ENCODE peak calls at places on chromosomes 6 and 20, in ten cellular contexts. One of them, this sample, is unnamed.

GRCh38 chr6:73695619-73696421 is at the start of gene CD109:
- DNase-seq in epithelial cell of esophagus: peak
- DNase-seq in stimulated activated CD8-positive, alpha-beta memory T cell treated with anti-CD3 and anti-CD28 coated beads, Interleukin-4, amount 100 ng/mL, for 4 hours: peak
- DNase-seq in cardiac muscle cell: peak
- DNase-seq in naive thymus-derived CD8-positive, alpha-beta T cell: peak
- DNase-seq in sigmoid colon: peak
- DNase-seq in GDM1: peak
- DNase-seq in RCC 7860: peak
- DNase-seq in hepatic stellate cell: peak
- DNase-seq in WTC11: peak
- DNase-seq in this sample: peak

GRCh38 chr6:11754625-11755289 is 23.8 kb downstream of the ADTRP start:
- DNase-seq in hepatic stellate cell: no peak
- DNase-seq in epithelial cell of esophagus: peak
- DNase-seq in WTC11: no peak
- DNase-seq in stimulated activated CD8-positive, alpha-beta memory T cell treated with anti-CD3 and anti-CD28 coated beads, Interleukin-4, amount 100 ng/mL, for 4 hours: no peak
- DNase-seq in cardiac muscle cell: no peak
- DNase-seq in GDM1: no peak
- DNase-seq in naive thymus-derived CD8-positive, alpha-beta T cell: no peak
- DNase-seq in sigmoid colon: no peak
- DNase-seq in RCC 7860: peak
- DNase-seq in this sample: no peak

GRCh38 chr20:56843817-56844216 is 214.7 kb downstream of the TFAP2C start:
- DNase-seq in naive thymus-derived CD8-positive, alpha-beta T cell: no peak
- DNase-seq in RCC 7860: no peak
- DNase-seq in WTC11: peak
- DNase-seq in sigmoid colon: no peak
- DNase-seq in hepatic stellate cell: no peak
- DNase-seq in stimulated activated CD8-positive, alpha-beta memory T cell treated with anti-CD3 and anti-CD28 coated beads, Interleukin-4, amount 100 ng/mL, for 4 hours: no peak
- DNase-seq in cardiac muscle cell: no peak
- DNase-seq in epithelial cell of esophagus: no peak
- DNase-seq in GDM1: no peak
- DNase-seq in this sample: no peak

GRCh38 chr6:113980937-113981554 is 10.1 kb upstream of the HDAC2 start:
- DNase-seq in RCC 7860: no peak
- DNase-seq in epithelial cell of esophagus: peak
- DNase-seq in hepatic stellate cell: peak
- DNase-seq in WTC11: peak
- DNase-seq in naive thymus-derived CD8-positive, alpha-beta T cell: no peak
- DNase-seq in GDM1: peak
- DNase-seq in cardiac muscle cell: peak
- DNase-seq in sigmoid colon: no peak
- DNase-seq in stimulated activated CD8-positive, alpha-beta memory T cell treated with anti-CD3 and anti-CD28 coated beads, Interleukin-4, amount 100 ng/mL, for 4 hours: no peak
- DNase-seq in this sample: no peak

GRCh38 chr6:116444092-116444491 is 17.1 kb upstream of the CALHM6 start:
- DNase-seq in epithelial cell of esophagus: peak
- DNase-seq in naive thymus-derived CD8-positive, alpha-beta T cell: no peak
- DNase-seq in GDM1: peak
- DNase-seq in hepatic stellate cell: no peak
- DNase-seq in sigmoid colon: no peak
- DNase-seq in cardiac muscle cell: peak
- DNase-seq in WTC11: no peak
- DNase-seq in RCC 7860: peak
- DNase-seq in stimulated activated CD8-positive, alpha-beta memory T cell treated with anti-CD3 and anti-CD28 coated beads, Interleukin-4, amount 100 ng/mL, for 4 hours: no peak
- DNase-seq in this sample: no peak

GRCh38 chr20:41671143-41671542 is 53.0 kb upstream of the CHD6 start:
- DNase-seq in RCC 7860: no peak
- DNase-seq in WTC11: no peak
- DNase-seq in sigmoid colon: no peak
- DNase-seq in hepatic stellate cell: no peak
- DNase-seq in cardiac muscle cell: no peak
- DNase-seq in epithelial cell of esophagus: no peak
- DNase-seq in naive thymus-derived CD8-positive, alpha-beta T cell: no peak
- DNase-seq in GDM1: no peak
- DNase-seq in stimulated activated CD8-positive, alpha-beta memory T cell treated with anti-CD3 and anti-CD28 coated beads, Interleukin-4, amount 100 ng/mL, for 4 hours: no peak
- DNase-seq in this sample: no peak

GRCh38 chr6:9126845-9127560 is 691.7 kb upstream of the SLC35B3 start:
- DNase-seq in sigmoid colon: no peak
- DNase-seq in GDM1: no peak
- DNase-seq in WTC11: no peak
- DNase-seq in naive thymus-derived CD8-positive, alpha-beta T cell: no peak
- DNase-seq in epithelial cell of esophagus: peak
- DNase-seq in hepatic stellate cell: no peak
- DNase-seq in stimulated activated CD8-positive, alpha-beta memory T cell treated with anti-CD3 and anti-CD28 coated beads, Interleukin-4, amount 100 ng/mL, for 4 hours: no peak
- DNase-seq in RCC 7860: peak
- DNase-seq in cardiac muscle cell: peak
- DNase-seq in this sample: no peak

GRCh38 chr6:140436023-140436811 is 1061.8 kb upstream of the CITED2 start:
- DNase-seq in naive thymus-derived CD8-positive, alpha-beta T cell: no peak
- DNase-seq in GDM1: no peak
- DNase-seq in cardiac muscle cell: peak
- DNase-seq in epithelial cell of esophagus: peak
- DNase-seq in stimulated activated CD8-positive, alpha-beta memory T cell treated with anti-CD3 and anti-CD28 coated beads, Interleukin-4, amount 100 ng/mL, for 4 hours: no peak
- DNase-seq in sigmoid colon: no peak
- DNase-seq in RCC 7860: no peak
- DNase-seq in WTC11: peak
- DNase-seq in hepatic stellate cell: peak
- DNase-seq in this sample: no peak

GRCh38 chr6:44542401-44543116 is 155.1 kb downstream of the CDC5L start:
- DNase-seq in cardiac muscle cell: no peak
- DNase-seq in WTC11: peak
- DNase-seq in naive thymus-derived CD8-positive, alpha-beta T cell: no peak
- DNase-seq in hepatic stellate cell: peak
- DNase-seq in GDM1: no peak
- DNase-seq in epithelial cell of esophagus: no peak
- DNase-seq in sigmoid colon: no peak
- DNase-seq in RCC 7860: no peak
- DNase-seq in stimulated activated CD8-positive, alpha-beta memory T cell treated with anti-CD3 and anti-CD28 coated beads, Interleukin-4, amount 100 ng/mL, for 4 hours: no peak
- DNase-seq in this sample: peak

GRCh38 chr6:82712826-82713225 is 349.2 kb downstream of the TPBG start:
- DNase-seq in stimulated activated CD8-positive, alpha-beta memory T cell treated with anti-CD3 and anti-CD28 coated beads, Interleukin-4, amount 100 ng/mL, for 4 hours: no peak
- DNase-seq in WTC11: no peak
- DNase-seq in GDM1: no peak
- DNase-seq in hepatic stellate cell: no peak
- DNase-seq in RCC 7860: no peak
- DNase-seq in cardiac muscle cell: peak
- DNase-seq in naive thymus-derived CD8-positive, alpha-beta T cell: no peak
- DNase-seq in sigmoid colon: no peak
- DNase-seq in epithelial cell of esophagus: peak
- DNase-seq in this sample: no peak

GRCh38 chr6:113185299-113185698 is 671.8 kb upstream of the MARCKS start:
- DNase-seq in cardiac muscle cell: peak
- DNase-seq in stimulated activated CD8-positive, alpha-beta memory T cell treated with anti-CD3 and anti-CD28 coated beads, Interleukin-4, amount 100 ng/mL, for 4 hours: no peak
- DNase-seq in GDM1: no peak
- DNase-seq in hepatic stellate cell: no peak
- DNase-seq in epithelial cell of esophagus: no peak
- DNase-seq in WTC11: no peak
- DNase-seq in sigmoid colon: no peak
- DNase-seq in RCC 7860: no peak
- DNase-seq in naive thymus-derived CD8-positive, alpha-beta T cell: no peak
- DNase-seq in this sample: no peak

GRCh38 chr6:77740380-77740779 is 87.5 kb downstream of the MEI4 start:
- DNase-seq in stimulated activated CD8-positive, alpha-beta memory T cell treated with anti-CD3 and anti-CD28 coated beads, Interleukin-4, amount 100 ng/mL, for 4 hours: no peak
- DNase-seq in WTC11: no peak
- DNase-seq in epithelial cell of esophagus: peak
- DNase-seq in GDM1: no peak
- DNase-seq in RCC 7860: no peak
- DNase-seq in hepatic stellate cell: no peak
- DNase-seq in sigmoid colon: no peak
- DNase-seq in cardiac muscle cell: peak
- DNase-seq in naive thymus-derived CD8-positive, alpha-beta T cell: no peak
- DNase-seq in this sample: no peak

GRCh38 chr6:4581468-4582420 is 194.5 kb upstream of the CDYL start:
- DNase-seq in RCC 7860: no peak
- DNase-seq in WTC11: no peak
- DNase-seq in epithelial cell of esophagus: peak
- DNase-seq in hepatic stellate cell: peak
- DNase-seq in GDM1: no peak
- DNase-seq in sigmoid colon: no peak
- DNase-seq in stimulated activated CD8-positive, alpha-beta memory T cell treated with anti-CD3 and anti-CD28 coated beads, Interleukin-4, amount 100 ng/mL, for 4 hours: no peak
- DNase-seq in cardiac muscle cell: peak
- DNase-seq in naive thymus-derived CD8-positive, alpha-beta T cell: no peak
- DNase-seq in this sample: no peak

GRCh38 chr6:39218868-39219567 is 10.3 kb downstream of the KCNK5 start:
- DNase-seq in hepatic stellate cell: no peak
- DNase-seq in GDM1: no peak
- DNase-seq in epithelial cell of esophagus: no peak
- DNase-seq in sigmoid colon: no peak
- DNase-seq in RCC 7860: no peak
- DNase-seq in naive thymus-derived CD8-positive, alpha-beta T cell: no peak
- DNase-seq in cardiac muscle cell: peak
- DNase-seq in stimulated activated CD8-positive, alpha-beta memory T cell treated with anti-CD3 and anti-CD28 coated beads, Interleukin-4, amount 100 ng/mL, for 4 hours: no peak
- DNase-seq in WTC11: no peak
- DNase-seq in this sample: no peak

GRCh38 chr6:148885154-148885870 is 138.5 kb downstream of the UST start:
- DNase-seq in WTC11: no peak
- DNase-seq in GDM1: peak
- DNase-seq in cardiac muscle cell: no peak
- DNase-seq in sigmoid colon: no peak
- DNase-seq in hepatic stellate cell: peak
- DNase-seq in RCC 7860: no peak
- DNase-seq in epithelial cell of esophagus: peak
- DNase-seq in naive thymus-derived CD8-positive, alpha-beta T cell: no peak
- DNase-seq in stimulated activated CD8-positive, alpha-beta memory T cell treated with anti-CD3 and anti-CD28 coated beads, Interleukin-4, amount 100 ng/mL, for 4 hours: no peak
- DNase-seq in this sample: no peak

GRCh38 chr6:42199106-42199981 is 4.6 kb upstream of the GUCA1B start:
- DNase-seq in epithelial cell of esophagus: no peak
- DNase-seq in WTC11: no peak
- DNase-seq in GDM1: no peak
- DNase-seq in cardiac muscle cell: peak
- DNase-seq in hepatic stellate cell: no peak
- DNase-seq in sigmoid colon: no peak
- DNase-seq in naive thymus-derived CD8-positive, alpha-beta T cell: no peak
- DNase-seq in RCC 7860: peak
- DNase-seq in stimulated activated CD8-positive, alpha-beta memory T cell treated with anti-CD3 and anti-CD28 coated beads, Interleukin-4, amount 100 ng/mL, for 4 hours: no peak
- DNase-seq in this sample: no peak

GRCh38 chr6:156190270-156190669 is 586.9 kb upstream of the ARID1B start:
- DNase-seq in sigmoid colon: no peak
- DNase-seq in WTC11: no peak
- DNase-seq in RCC 7860: no peak
- DNase-seq in cardiac muscle cell: no peak
- DNase-seq in epithelial cell of esophagus: no peak
- DNase-seq in stimulated activated CD8-positive, alpha-beta memory T cell treated with anti-CD3 and anti-CD28 coated beads, Interleukin-4, amount 100 ng/mL, for 4 hours: no peak
- DNase-seq in hepatic stellate cell: no peak
- DNase-seq in naive thymus-derived CD8-positive, alpha-beta T cell: no peak
- DNase-seq in GDM1: no peak
- DNase-seq in this sample: no peak

GRCh38 chr6:33610057-33610456 is 11.1 kb upstream of the ITPR3 start:
- DNase-seq in WTC11: no peak
- DNase-seq in sigmoid colon: no peak
- DNase-seq in cardiac muscle cell: no peak
- DNase-seq in naive thymus-derived CD8-positive, alpha-beta T cell: no peak
- DNase-seq in GDM1: no peak
- DNase-seq in hepatic stellate cell: no peak
- DNase-seq in epithelial cell of esophagus: no peak
- DNase-seq in stimulated activated CD8-positive, alpha-beta memory T cell treated with anti-CD3 and anti-CD28 coated beads, Interleukin-4, amount 100 ng/mL, for 4 hours: no peak
- DNase-seq in RCC 7860: peak
- DNase-seq in this sample: no peak

GRCh38 chr6:112503210-112503609 is 156.1 kb downstream of the RFPL4B start:
- DNase-seq in WTC11: no peak
- DNase-seq in epithelial cell of esophagus: no peak
- DNase-seq in GDM1: no peak
- DNase-seq in sigmoid colon: no peak
- DNase-seq in stimulated activated CD8-positive, alpha-beta memory T cell treated with anti-CD3 and anti-CD28 coated beads, Interleukin-4, amount 100 ng/mL, for 4 hours: no peak
- DNase-seq in hepatic stellate cell: no peak
- DNase-seq in naive thymus-derived CD8-positive, alpha-beta T cell: no peak
- DNase-seq in cardiac muscle cell: no peak
- DNase-seq in RCC 7860: no peak
- DNase-seq in this sample: no peak

GRCh38 chr20:15069355-15069754 is 731.9 kb upstream of the FLRT3 start:
- DNase-seq in stimulated activated CD8-positive, alpha-beta memory T cell treated with anti-CD3 and anti-CD28 coated beads, Interleukin-4, amount 100 ng/mL, for 4 hours: no peak
- DNase-seq in GDM1: no peak
- DNase-seq in hepatic stellate cell: no peak
- DNase-seq in cardiac muscle cell: no peak
- DNase-seq in WTC11: no peak
- DNase-seq in RCC 7860: no peak
- DNase-seq in epithelial cell of esophagus: no peak
- DNase-seq in naive thymus-derived CD8-positive, alpha-beta T cell: no peak
- DNase-seq in sigmoid colon: no peak
- DNase-seq in this sample: no peak